ENCODE peak calls at places on chromosomes 16 and 17, in five cellular contexts. Y is AG10803, S is foreskin fibroblast, A is GM12865, T is fibroblast of mammary gland. V is an unnamed sample.

GRCh38 chr16:4780235-4780634 is 7.9 kb downstream of the SEPTIN12 start:
- DNase-seq in Y (no peak), S (peak; percentile 30), A (no peak), T (peak; percentile 36), V (no peak)

GRCh38 chr17:69424287-69425041 is 10.0 kb downstream of the MAP2K6 start:
- DNase-seq in Y (no peak), S (no peak), A (no peak), T (no peak), V (no peak)

GRCh38 chr17:79892457-79893236 is 53.4 kb upstream of the CBX4 start:
- DNase-seq in Y (no peak), S (no peak), A (no peak), T (no peak), V (no peak)

GRCh38 chr17:21513012-21513570 is 136.9 kb downstream of the KCNJ12 start:
- DNase-seq in Y (peak; percentile 58), S (peak; percentile 85), A (peak; percentile 76), T (peak; percentile 70), V (peak; percentile 15)

GRCh38 chr17:44829558-44830358 is at the start of gene GJC1:
- DNase-seq in Y (peak; percentile 15), S (peak; percentile 65), A (peak; percentile 32), T (no peak), V (no peak)

GRCh38 chr16:5845046-5845445 is 747.5 kb upstream of the EEF2KMT start:
- DNase-seq in Y (no peak), S (no peak), A (no peak), T (no peak), V (no peak)

GRCh38 chr16:54201200-54201599 is 85.4 kb downstream of the IRX3 start:
- DNase-seq in Y (no peak), S (no peak), A (no peak), T (no peak), V (no peak)

GRCh38 chr16:54511181-54511731 is 224.7 kb upstream of the IRX3 start:
- DNase-seq in Y (peak; percentile 86), S (peak; percentile 21), A (no peak), T (peak; percentile 68), V (no peak)

GRCh38 chr17:38898291-38898679 is 27.1 kb upstream of the LASP1NB start:
- DNase-seq in Y (no peak), S (no peak), A (peak; percentile 29), T (no peak), V (no peak)

GRCh38 chr16:70678898-70679652 is 6.8 kb downstream of the MTSS2 start:
- DNase-seq in Y (no peak), S (no peak), A (no peak), T (no peak), V (no peak)

GRCh38 chr16:70589998-70590471 is 56.3 kb upstream of the IL34 start:
- DNase-seq in Y (peak; percentile 47), S (peak; percentile 59), A (no peak), T (peak; percentile 36), V (no peak)

GRCh38 chr17:75517277-75517865 is 1.0 kb downstream of the TSEN54 start:
- DNase-seq in Y (no peak), S (peak; percentile 39), A (peak; percentile 62), T (no peak), V (no peak)

GRCh38 chr17:50681260-50682200 is 26.2 kb downstream of the ANKRD40 start:
- DNase-seq in Y (peak; percentile 83), S (peak; percentile 88), A (peak; percentile 29), T (peak; percentile 81), V (no peak)

GRCh38 chr17:10661377-10661906 is 4.3 kb upstream of the MYH3 start:
- DNase-seq in Y (no peak), S (no peak), A (no peak), T (no peak), V (peak; percentile 39)

GRCh38 chr17:33595783-33596182 is 302.7 kb upstream of the ASIC2 start:
- DNase-seq in Y (peak; percentile 4), S (no peak), A (no peak), T (no peak), V (peak; percentile 15)

GRCh38 chr17:6755731-6756184 is at the start of gene XAF1:
- DNase-seq in Y (peak; percentile 63), S (peak; percentile 73), A (peak; percentile 81), T (peak; percentile 60), V (no peak)

GRCh38 chr17:32445497-32445896 is 1.2 kb downstream of the PSMD11 start:
- DNase-seq in Y (no peak), S (peak; percentile 3), A (no peak), T (no peak), V (no peak)

GRCh38 chr17:32445976-32446375 is 1.7 kb downstream of the PSMD11 start:
- DNase-seq in Y (peak; percentile 10), S (peak; percentile 6), A (peak; percentile 10), T (peak; percentile 72), V (no peak)

GRCh38 chr17:32443827-32444300 is 446 bp upstream of the PSMD11 start:
- DNase-seq in Y (no peak), S (no peak), A (no peak), T (peak; percentile 3), V (no peak)

GRCh38 chr17:32445075-32445427 is 741 bp downstream of the PSMD11 start:
- DNase-seq in Y (peak; percentile 62), S (peak; percentile 77), A (peak; percentile 32), T (peak; percentile 72), V (peak; percentile 35)

DNA sequence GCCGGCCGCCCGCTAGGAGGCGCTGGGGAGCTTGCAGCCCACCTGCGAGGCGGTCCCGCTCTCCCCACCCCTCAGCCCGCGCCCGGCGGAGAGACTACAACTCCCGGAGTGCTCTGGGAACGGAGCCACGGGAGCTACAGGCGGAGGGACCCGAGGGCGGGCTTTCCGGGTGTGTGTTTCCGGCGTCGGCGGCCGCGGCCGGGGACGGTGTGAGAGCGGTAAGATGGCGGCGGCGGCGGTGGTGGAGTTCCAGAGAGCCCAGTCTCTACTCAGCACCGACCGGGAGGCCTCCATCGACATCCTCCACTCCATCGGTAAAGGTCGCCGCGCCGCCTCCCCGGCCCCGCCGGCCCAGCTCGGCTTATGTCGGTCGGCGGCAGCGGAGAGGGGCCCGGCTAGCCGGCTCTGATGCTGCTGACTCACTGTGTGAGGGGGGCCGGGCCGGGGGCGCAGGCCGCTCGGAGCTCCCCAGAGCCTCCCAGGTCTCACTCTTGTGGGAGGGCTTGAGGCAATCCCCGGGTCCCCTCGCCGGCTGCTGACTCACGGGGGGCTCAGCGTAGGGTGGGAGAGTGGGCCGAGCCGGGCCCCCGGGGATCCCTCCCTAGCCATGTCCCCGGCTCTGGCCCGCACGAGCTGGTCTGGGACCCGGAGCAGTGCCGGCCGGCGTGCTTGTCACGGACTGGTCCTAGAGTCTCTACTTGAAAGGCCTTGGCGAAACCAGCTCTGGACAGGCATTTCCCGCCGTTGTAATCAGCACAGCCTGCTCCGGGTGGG is at the start of gene PSMD11:
- DNase-seq in Y (peak; percentile 94), S (peak; percentile 99), A (peak; percentile 98), T (peak; percentile 93), V (peak; percentile 86)
- TF ChIP-seq CTCF in Y (peak; percentile 59), S (peak; percentile 79), A (peak; percentile 90), T (peak; percentile 63), V (peak; percentile 87)

GRCh38 chr16:30554933-30555847 is 3.0 kb downstream of the ZNF764 start:
- DNase-seq in Y (no peak), S (no peak), A (no peak), T (no peak), V (no peak)

GRCh38 chr16:30555848-30556473 is 2.2 kb downstream of the ZNF764 start:
- DNase-seq in Y (no peak), S (no peak), A (no peak), T (no peak), V (no peak)

GRCh38 chr16:30551781-30552180 is 6.4 kb downstream of the ZNF764 start:
- DNase-seq in Y (no peak), S (peak; percentile 17), A (no peak), T (no peak), V (no peak)

GRCh38 chr16:30553396-30553899 is 4.7 kb downstream of the ZNF764 start:
- DNase-seq in Y (no peak), S (no peak), A (no peak), T (no peak), V (no peak)

DNA sequence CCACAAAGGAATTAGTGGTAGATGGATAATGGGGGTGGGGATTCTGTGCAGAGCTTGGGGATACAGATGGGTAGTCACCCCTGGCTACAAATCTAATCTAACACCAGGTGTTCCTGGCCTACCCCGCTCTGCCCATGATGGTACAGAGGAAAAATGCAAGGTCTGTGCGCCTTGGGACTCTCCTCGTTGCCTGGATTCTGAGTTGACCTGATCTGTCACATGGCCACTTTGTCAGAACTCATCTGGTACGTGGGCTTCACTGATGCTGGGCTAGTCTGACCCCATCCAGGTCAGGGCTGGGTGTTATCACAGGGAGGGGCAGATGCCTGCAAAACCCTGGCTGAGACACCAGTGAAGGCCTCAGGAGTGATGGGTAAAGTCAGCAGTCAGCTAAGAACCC is 5.2 kb downstream of the ZNF764 start:
- DNase-seq in Y (no peak), S (no peak), A (no peak), T (no peak), V (no peak)
- H3K4me3 ChIP-seq in Y (no peak overlapping the region), S (no peak overlapping the region), A (no peak overlapping the region), T (no peak overlapping the region), V (no peak overlapping the region)

DNA sequence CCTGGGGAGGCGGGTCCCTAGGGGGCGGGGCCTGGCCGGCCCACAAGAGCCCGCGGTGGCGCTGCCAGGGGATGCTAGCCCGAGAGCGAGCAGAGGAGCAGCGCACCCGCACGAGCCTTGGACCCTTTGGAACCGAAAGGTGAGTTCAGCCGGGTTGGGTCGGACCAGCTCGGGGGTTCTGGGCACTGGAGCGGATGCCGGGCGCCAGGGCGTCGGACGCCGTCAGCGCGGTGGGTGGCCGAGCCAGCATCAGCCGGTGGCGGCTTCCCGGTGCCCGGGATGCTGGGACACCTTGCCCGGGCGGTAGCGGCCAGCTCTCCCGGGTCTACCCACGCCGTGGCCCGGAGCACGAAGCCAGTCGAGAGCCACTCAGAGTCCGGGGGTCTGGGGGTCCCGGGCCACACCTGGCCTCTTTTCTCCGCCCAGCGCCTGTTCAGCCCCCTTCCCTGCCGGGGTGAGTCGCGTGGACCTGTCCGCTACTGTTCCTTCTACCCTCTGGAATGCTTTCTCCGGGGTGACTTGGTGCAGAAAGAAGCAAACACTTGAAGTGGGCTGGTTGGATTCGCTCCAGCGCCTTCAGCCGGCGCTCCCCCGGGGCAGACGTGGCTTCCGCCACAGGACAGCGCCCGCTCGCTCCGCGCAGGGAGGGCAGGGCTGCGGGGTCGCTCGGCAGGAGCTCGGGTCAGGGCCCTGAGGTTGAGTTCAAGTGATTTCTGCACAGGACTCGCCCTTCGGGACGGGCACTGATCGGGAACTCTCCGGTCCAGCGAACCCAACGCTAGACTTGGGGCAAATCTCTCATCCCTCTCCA is at the start of gene SCNN1G:
- DNase-seq in Y (no peak), S (peak; percentile 20), A (peak; percentile 16), T (no peak), V (no peak)
- TF ChIP-seq CTCF in Y (no peak), S (no peak), A (no peak), T (no peak), V (no peak)

DNA sequence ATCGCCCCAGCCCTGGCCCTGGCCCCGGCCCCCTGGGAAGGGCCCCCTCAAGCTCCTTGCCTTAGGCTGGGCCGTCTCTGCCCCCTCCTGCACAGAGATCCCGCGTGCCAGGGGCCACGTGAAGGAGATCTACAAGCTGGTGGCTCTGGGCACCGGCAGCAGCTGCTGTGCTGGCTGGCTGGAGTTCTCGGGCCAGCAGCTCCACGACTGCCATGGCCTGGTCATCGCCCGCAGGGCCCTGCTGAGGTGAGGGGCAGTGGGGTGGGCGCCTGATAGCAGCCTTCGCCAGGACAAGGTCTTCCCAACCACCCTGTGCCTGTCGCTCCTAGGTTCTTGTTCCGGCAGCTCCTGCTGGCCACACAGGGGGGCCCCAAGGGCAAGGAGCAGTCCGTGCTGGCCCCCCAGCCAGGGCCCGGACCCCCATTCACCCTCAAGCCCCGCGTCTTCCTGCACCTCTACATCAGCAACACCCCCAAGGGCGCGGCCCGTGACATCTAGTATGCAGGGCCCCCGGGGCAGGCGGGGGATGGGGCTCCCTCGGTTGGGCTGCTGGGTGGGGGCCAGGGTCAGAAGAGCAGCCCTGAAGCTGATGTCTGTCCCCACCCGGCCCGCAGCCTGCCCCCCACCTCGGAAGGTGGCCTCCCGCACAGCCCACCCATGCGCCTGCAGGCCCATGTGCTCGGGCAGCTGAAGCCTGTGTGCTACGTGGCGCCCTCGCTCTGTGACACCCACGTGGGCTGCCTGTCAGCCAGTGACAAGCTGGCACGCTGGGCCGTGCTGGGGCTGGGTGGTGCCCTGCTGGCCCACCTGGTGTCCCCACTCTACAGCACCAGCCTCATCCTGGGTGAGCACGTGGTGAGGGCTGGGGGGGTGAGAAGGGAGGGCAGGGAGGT is 4.5 kb downstream of the ADAD2 start:
- DNase-seq in Y (no peak), S (no peak), A (no peak), T (no peak), V (no peak)
- H3K4me3 ChIP-seq in Y (no peak overlapping the region), S (no peak overlapping the region), A (no peak overlapping the region), T (no peak overlapping the region), V (no peak overlapping the region)

V was measured in retinal pigment epithelial cell.